ENCODE peak calls at places on chromosomes 16 and 17, in nine cellular contexts. One of them, this sample, is unnamed.

GRCh38 chr16:12661656-12662172 is 142.0 kb downstream of the CPPED1 start:
- DNase-seq in stomach: no peak
- DNase-seq in right lobe of liver: no peak
- DNase-seq in tibial nerve: no peak
- DNase-seq in body of pancreas: no peak
- DNase-seq in transverse colon: no peak
- DNase-seq in esophagus muscularis mucosa: no peak
- DNase-seq in uterus: no peak
- DNase-seq in heart left ventricle: no peak
- DNase-seq in this sample: no peak

GRCh38 chr17:32279933-32280716 is 14.5 kb downstream of the RHBDL3 start:
- DNase-seq in body of pancreas: no peak
- DNase-seq in esophagus muscularis mucosa: no peak
- DNase-seq in tibial nerve: no peak
- DNase-seq in transverse colon: no peak
- DNase-seq in right lobe of liver: no peak
- DNase-seq in uterus: no peak
- DNase-seq in heart left ventricle: no peak
- DNase-seq in stomach: no peak
- DNase-seq in this sample: no peak

GRCh38 chr16:85757341-85757822 is 6.5 kb upstream of the C16orf74 start:
- DNase-seq in stomach: no peak
- DNase-seq in body of pancreas: no peak
- DNase-seq in esophagus muscularis mucosa: no peak
- DNase-seq in heart left ventricle: no peak
- DNase-seq in tibial nerve: no peak
- DNase-seq in transverse colon: no peak
- DNase-seq in right lobe of liver: no peak
- DNase-seq in uterus: no peak
- DNase-seq in this sample: no peak

GRCh38 chr17:22515599-22515998 is 823.3 kb downstream of the KCNJ18 start:
- DNase-seq in uterus: no peak
- DNase-seq in transverse colon: no peak
- DNase-seq in tibial nerve: no peak
- DNase-seq in stomach: no peak
- DNase-seq in esophagus muscularis mucosa: no peak
- DNase-seq in heart left ventricle: no peak
- DNase-seq in body of pancreas: no peak
- DNase-seq in right lobe of liver: no peak
- DNase-seq in this sample: no peak

GRCh38 chr16:50704245-50704644 is 10.8 kb downstream of the NOD2 start:
- DNase-seq in transverse colon: no peak
- DNase-seq in uterus: no peak
- DNase-seq in esophagus muscularis mucosa: no peak
- DNase-seq in stomach: no peak
- DNase-seq in right lobe of liver: no peak
- DNase-seq in heart left ventricle: no peak
- DNase-seq in body of pancreas: no peak
- DNase-seq in tibial nerve: no peak
- DNase-seq in this sample: no peak

GRCh38 chr17:63035695-63036094 is 69.7 kb downstream of the TANC2 start:
- DNase-seq in right lobe of liver: no peak
- DNase-seq in uterus: no peak
- DNase-seq in body of pancreas: no peak
- DNase-seq in tibial nerve: no peak
- DNase-seq in esophagus muscularis mucosa: no peak
- DNase-seq in transverse colon: no peak
- DNase-seq in heart left ventricle: no peak
- DNase-seq in stomach: no peak
- DNase-seq in this sample: no peak

GRCh38 chr17:6567528-6568185 is 11.3 kb upstream of the PITPNM3 start:
- DNase-seq in right lobe of liver: peak; percentile 20
- DNase-seq in stomach: peak; percentile 49
- DNase-seq in heart left ventricle: no peak
- DNase-seq in esophagus muscularis mucosa: no peak
- DNase-seq in transverse colon: no peak
- DNase-seq in body of pancreas: no peak
- DNase-seq in uterus: no peak
- DNase-seq in tibial nerve: no peak
- DNase-seq in this sample: no peak

GRCh38 chr17:42843358-42843934 is 934 bp upstream of the AOC2 start:
- DNase-seq in body of pancreas: peak; percentile 47
- DNase-seq in heart left ventricle: peak; percentile 38
- DNase-seq in transverse colon: no peak
- DNase-seq in tibial nerve: peak; percentile 43
- DNase-seq in stomach: no peak
- DNase-seq in right lobe of liver: no peak
- DNase-seq in uterus: no peak
- DNase-seq in esophagus muscularis mucosa: no peak
- DNase-seq in this sample: no peak

GRCh38 chr16:65624696-65625095 is 502.8 kb upstream of the CDH11 start:
- DNase-seq in esophagus muscularis mucosa: no peak
- DNase-seq in stomach: no peak
- DNase-seq in right lobe of liver: no peak
- DNase-seq in tibial nerve: no peak
- DNase-seq in body of pancreas: no peak
- DNase-seq in heart left ventricle: no peak
- DNase-seq in uterus: no peak
- DNase-seq in transverse colon: no peak
- DNase-seq in this sample: no peak

GRCh38 chr16:50690177-50690576 is 3.2 kb upstream of the NOD2 start:
- DNase-seq in transverse colon: no peak
- DNase-seq in body of pancreas: no peak
- DNase-seq in uterus: no peak
- DNase-seq in stomach: no peak
- DNase-seq in tibial nerve: no peak
- DNase-seq in heart left ventricle: no peak
- DNase-seq in esophagus muscularis mucosa: no peak
- DNase-seq in right lobe of liver: no peak
- DNase-seq in this sample: no peak

GRCh38 chr17:78924481-78925151 is 571 bp downstream of the TIMP2 start:
- DNase-seq in esophagus muscularis mucosa: no peak
- DNase-seq in tibial nerve: no peak
- DNase-seq in body of pancreas: peak; percentile 41
- DNase-seq in transverse colon: no peak
- DNase-seq in heart left ventricle: peak; percentile 38
- DNase-seq in stomach: no peak
- DNase-seq in uterus: peak; percentile 53
- DNase-seq in right lobe of liver: no peak
- DNase-seq in this sample: no peak
- H3K4me3 ChIP-seq in esophagus muscularis mucosa: peak overlapping the region; percentile 93
- H3K4me3 ChIP-seq in tibial nerve: peak overlapping the region; percentile 98
- H3K4me3 ChIP-seq in body of pancreas: peak overlapping the region; percentile 74
- H3K4me3 ChIP-seq in transverse colon: peak overlapping the region; percentile 70
- H3K4me3 ChIP-seq in heart left ventricle: peak overlapping the region; percentile 69
- H3K4me3 ChIP-seq in stomach: peak overlapping the region; percentile 86
- H3K4me3 ChIP-seq in uterus: peak overlapping the region; percentile 63
- H3K4me3 ChIP-seq in right lobe of liver: peak overlapping the region; percentile 38
- H3K4me3 ChIP-seq in this sample: peak overlapping the region; percentile 59

GRCh38 chr16:84738255-84739038 is 38.6 kb downstream of the USP10 start:
- DNase-seq in transverse colon: peak; percentile 91
- DNase-seq in body of pancreas: peak; percentile 77
- DNase-seq in stomach: peak; percentile 82
- DNase-seq in tibial nerve: peak; percentile 88
- DNase-seq in heart left ventricle: peak; percentile 71
- DNase-seq in uterus: peak; percentile 60
- DNase-seq in esophagus muscularis mucosa: peak; percentile 93
- DNase-seq in right lobe of liver: peak; percentile 76
- DNase-seq in this sample: peak; percentile 49

GRCh38 chr16:84737658-84738057 is 37.9 kb downstream of the USP10 start:
- DNase-seq in body of pancreas: peak; percentile 33
- DNase-seq in heart left ventricle: no peak
- DNase-seq in stomach: peak; percentile 62
- DNase-seq in tibial nerve: no peak
- DNase-seq in transverse colon: peak; percentile 82
- DNase-seq in uterus: no peak
- DNase-seq in right lobe of liver: no peak
- DNase-seq in esophagus muscularis mucosa: no peak
- DNase-seq in this sample: no peak

GRCh38 chr16:84737192-84737591 is 37.4 kb downstream of the USP10 start:
- DNase-seq in esophagus muscularis mucosa: no peak
- DNase-seq in stomach: no peak
- DNase-seq in transverse colon: no peak
- DNase-seq in tibial nerve: no peak
- DNase-seq in uterus: no peak
- DNase-seq in heart left ventricle: no peak
- DNase-seq in body of pancreas: no peak
- DNase-seq in right lobe of liver: no peak
- DNase-seq in this sample: no peak

GRCh38 chr16:84732674-84733352 is 33.0 kb downstream of the USP10 start:
- DNase-seq in stomach: no peak
- DNase-seq in heart left ventricle: no peak
- DNase-seq in uterus: no peak
- DNase-seq in transverse colon: no peak
- DNase-seq in tibial nerve: no peak
- DNase-seq in esophagus muscularis mucosa: no peak
- DNase-seq in right lobe of liver: peak; percentile 36
- DNase-seq in body of pancreas: no peak
- DNase-seq in this sample: no peak

DNA sequence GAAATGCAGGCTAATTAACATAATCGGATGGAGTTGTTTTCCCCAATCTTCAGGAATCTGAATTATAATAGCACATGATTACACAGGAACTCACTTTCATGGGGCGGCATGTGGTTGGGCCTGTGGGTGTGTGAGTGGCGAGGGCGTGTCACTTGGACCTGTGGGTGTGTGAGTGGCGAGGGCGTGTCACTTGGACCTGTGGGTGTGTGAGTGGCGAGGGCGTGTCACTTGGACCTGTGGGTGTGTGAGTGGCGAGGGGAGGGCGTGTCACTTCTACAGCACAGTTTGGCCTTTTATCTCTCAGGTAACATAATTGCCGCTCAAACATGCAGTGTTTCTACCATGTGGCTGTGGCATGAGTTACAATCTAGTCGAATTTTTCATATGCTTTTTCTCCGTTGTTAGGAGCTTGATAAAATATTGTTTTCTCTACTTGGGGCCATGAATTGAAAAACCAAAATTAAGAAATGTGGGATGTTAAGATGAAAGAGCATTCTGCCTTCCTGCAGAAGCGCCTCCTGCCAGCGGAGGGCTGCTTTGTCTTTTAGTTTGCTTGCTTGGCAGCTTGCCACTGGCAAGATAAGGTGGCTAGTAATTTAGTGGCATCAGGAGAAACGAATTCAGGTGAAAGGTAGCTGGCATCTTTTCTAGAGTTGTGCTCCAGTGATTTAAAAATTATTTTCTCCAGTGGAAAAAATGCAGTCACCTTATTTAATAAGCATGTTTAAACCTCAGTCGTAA is 36.2 kb downstream of the USP10 start:
- DNase-seq in stomach: peak; percentile 68
- DNase-seq in heart left ventricle: peak; percentile 40
- DNase-seq in body of pancreas: peak; percentile 49
- DNase-seq in esophagus muscularis mucosa: no peak
- DNase-seq in transverse colon: peak; percentile 79
- DNase-seq in right lobe of liver: peak; percentile 85
- DNase-seq in tibial nerve: no peak
- DNase-seq in uterus: no peak
- DNase-seq in this sample: no peak
- TF ChIP-seq CTCF in stomach: no peak
- TF ChIP-seq CTCF in heart left ventricle: peak; percentile 35
- TF ChIP-seq CTCF in body of pancreas: no peak
- TF ChIP-seq CTCF in esophagus muscularis mucosa: no peak
- TF ChIP-seq CTCF in transverse colon: no peak
- TF ChIP-seq CTCF in right lobe of liver: no peak
- TF ChIP-seq CTCF in tibial nerve: no peak
- TF ChIP-seq CTCF in uterus: no peak
- TF ChIP-seq CTCF in this sample: no peak

DNA sequence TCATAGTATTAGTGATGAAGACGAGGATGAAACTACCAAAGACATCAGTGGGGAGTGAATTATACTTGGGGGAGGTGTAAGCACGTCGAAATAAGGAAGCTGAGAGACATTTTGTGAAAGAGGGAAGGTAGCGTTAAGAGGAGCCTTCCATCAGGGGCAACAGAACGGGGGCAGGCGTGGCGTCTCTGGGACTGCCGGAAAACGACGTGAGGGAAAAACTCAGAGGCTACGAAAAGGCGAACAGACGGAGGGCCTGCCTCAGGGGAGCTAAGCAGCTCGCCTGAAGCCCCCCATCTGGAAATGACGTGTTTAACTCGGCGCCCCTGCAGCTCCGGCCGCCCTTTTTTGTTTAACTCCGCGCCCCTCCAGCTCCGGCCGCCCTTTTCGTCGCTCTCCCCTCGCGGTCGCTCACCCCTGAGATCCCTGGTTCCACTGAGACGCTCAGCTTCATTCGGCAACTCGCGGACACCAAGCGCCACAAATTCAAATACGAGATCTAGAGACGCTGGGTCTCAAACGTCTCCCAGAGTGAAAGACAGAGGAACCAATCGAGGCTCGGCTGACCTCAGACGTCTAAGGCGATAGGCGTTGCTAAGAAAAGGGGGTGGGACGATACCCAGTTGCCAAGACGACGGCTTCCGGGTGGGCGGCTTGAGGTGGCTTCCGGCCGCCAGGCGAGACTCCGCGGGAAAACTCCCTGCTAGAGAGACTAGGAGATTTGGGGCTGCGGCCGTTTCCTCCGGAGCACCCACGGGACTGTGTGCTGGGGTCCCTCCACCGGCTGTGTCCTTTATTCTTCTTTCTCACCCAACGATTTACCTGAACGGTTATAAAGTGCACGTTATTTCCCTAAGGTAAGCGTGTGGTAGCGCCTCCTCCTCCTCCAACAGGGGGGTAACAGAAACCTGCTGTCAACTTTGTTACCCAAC is 383.2 kb downstream of the ZFHX3 start:
- DNase-seq in heart left ventricle: peak; percentile 96
- DNase-seq in right lobe of liver: peak; percentile 99
- DNase-seq in esophagus muscularis mucosa: peak; percentile 98
- DNase-seq in transverse colon: peak; percentile 97
- DNase-seq in stomach: peak; percentile 96
- DNase-seq in uterus: peak; percentile 96
- DNase-seq in body of pancreas: peak; percentile 97
- DNase-seq in tibial nerve: peak; percentile 96
- DNase-seq in this sample: peak; percentile 94
- TF ChIP-seq POLR2A in heart left ventricle: no peak
- TF ChIP-seq POLR2A in right lobe of liver: no peak
- TF ChIP-seq POLR2A in esophagus muscularis mucosa: no peak
- TF ChIP-seq POLR2A in transverse colon: peak; percentile 18
- TF ChIP-seq POLR2A in stomach: no peak
- TF ChIP-seq POLR2A in uterus: peak; percentile 33
- TF ChIP-seq POLR2A in body of pancreas: peak; percentile 47
- TF ChIP-seq POLR2A in tibial nerve: peak; percentile 35
- TF ChIP-seq POLR2A in this sample: no peak

DNA sequence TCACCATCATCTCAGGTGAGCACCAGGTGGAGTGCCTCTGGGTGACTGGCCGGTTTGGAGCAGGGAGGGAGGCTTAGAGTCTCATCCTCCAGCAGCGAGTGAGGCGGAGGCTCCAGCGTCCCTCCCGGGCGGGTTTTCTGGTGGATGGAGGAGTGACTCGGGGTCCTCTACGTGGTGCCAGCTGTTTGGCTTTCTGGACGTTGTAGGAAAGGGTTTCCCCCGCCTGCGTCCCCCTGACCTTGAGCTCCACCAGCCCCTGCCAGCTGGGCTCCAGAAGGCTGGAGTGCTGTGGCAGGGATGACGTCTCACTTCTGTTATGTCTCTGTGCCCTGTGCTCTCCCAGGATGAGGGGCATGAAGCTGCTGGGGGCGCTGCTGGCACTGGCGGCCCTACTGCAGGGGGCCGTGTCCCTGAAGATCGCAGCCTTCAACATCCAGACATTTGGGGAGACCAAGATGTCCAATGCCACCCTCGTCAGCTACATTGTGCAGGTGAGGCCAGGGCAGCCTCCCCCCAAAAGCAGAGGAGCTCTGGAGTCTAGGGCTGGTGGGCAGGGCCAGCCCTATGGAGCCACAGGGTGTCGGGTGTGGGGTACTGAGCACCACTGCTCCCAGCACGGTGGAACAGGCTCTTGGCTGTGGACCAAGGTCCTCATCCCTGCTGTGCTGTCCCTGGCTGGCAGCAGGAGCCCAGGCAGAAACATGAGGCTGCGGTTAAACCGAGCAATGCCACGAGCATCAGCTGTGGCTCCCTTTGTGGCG is 719 bp downstream of the DNASE1 start:
- DNase-seq in right lobe of liver: peak; percentile 45
- DNase-seq in uterus: no peak
- DNase-seq in esophagus muscularis mucosa: no peak
- DNase-seq in tibial nerve: no peak
- DNase-seq in stomach: no peak
- DNase-seq in body of pancreas: peak; percentile 43
- DNase-seq in transverse colon: no peak
- DNase-seq in heart left ventricle: no peak
- DNase-seq in this sample: no peak
- H3K4me3 ChIP-seq in right lobe of liver: no peak overlapping the region
- H3K4me3 ChIP-seq in uterus: no peak overlapping the region
- H3K4me3 ChIP-seq in esophagus muscularis mucosa: no peak overlapping the region
- H3K4me3 ChIP-seq in tibial nerve: no peak overlapping the region
- H3K4me3 ChIP-seq in stomach: no peak overlapping the region
- H3K4me3 ChIP-seq in body of pancreas: no peak overlapping the region
- H3K4me3 ChIP-seq in transverse colon: no peak overlapping the region
- H3K4me3 ChIP-seq in heart left ventricle: no peak overlapping the region
- H3K4me3 ChIP-seq in this sample: no peak overlapping the region

This sample was measured in gastrocnemius medialis.